ENCODE peak calls at places on chromosomes 12 and 14, in seven cellular contexts. F is lower lobe of right lung; E is kidney; A is GM23248; Z is CD8-positive, alpha-beta memory T cell; R is K562; C is dorsolateral prefrontal cortex. V is an unnamed sample.

GRCh38 chr12:50394469-50395029 is 1.9 kb downstream of the FAM186A start:
- DNase-seq in F (no peak), A (peak), Z (no peak), E (no peak), C (no peak), R (no peak), V (no peak)

GRCh38 chr12:58148405-58148804 is 207.0 kb downstream of the ATP23 start:
- DNase-seq in R (no peak), A (peak), Z (no peak), C (no peak), E (no peak), F (no peak), V (peak)

GRCh38 chr12:50725011-50725899 is 38.6 kb upstream of the ATF1 start:
- DNase-seq in C (no peak), F (no peak), A (no peak), E (no peak), R (no peak), Z (no peak), V (peak)

GRCh38 chr12:117105902-117106301 is 6.7 kb upstream of the TESC start:
- DNase-seq in A (no peak), E (no peak), R (no peak), C (no peak), F (no peak), Z (peak), V (no peak)

GRCh38 chr14:85087201-85087600 is 442.7 kb upstream of the FLRT2 start:
- DNase-seq in A (peak), C (no peak), R (no peak), F (no peak), Z (no peak), E (no peak), V (peak)

GRCh38 chr14:75577090-75577489 is 1.3 kb upstream of the FLVCR2 start:
- DNase-seq in Z (no peak), A (no peak), C (no peak), E (no peak), R (no peak), F (no peak), V (no peak)

GRCh38 chr14:45251912-45252311 is 1.1 kb downstream of the MIS18BP1 start:
- DNase-seq in E (no peak), F (no peak), Z (no peak), R (peak), A (peak), C (no peak), V (peak)

GRCh38 chr12:113162102-113163029 is 12.8 kb downstream of the CFAP73 start:
- DNase-seq in A (peak), R (peak), C (no peak), E (no peak), Z (no peak), F (no peak), V (peak)

GRCh38 chr12:117679776-117680175 is 289.0 kb downstream of the KSR2 start:
- DNase-seq in R (no peak), C (no peak), A (peak), Z (no peak), F (no peak), E (no peak), V (no peak)

GRCh38 chr14:102262894-102263462 is 42.0 kb downstream of the MOK start:
- DNase-seq in E (no peak), Z (no peak), F (no peak), R (no peak), C (no peak), A (peak), V (peak)
- H3K27ac ChIP-seq in E (no peak), Z (no peak), F (no peak), R (no peak), C (no peak), A (peak), V (peak)

DNA sequence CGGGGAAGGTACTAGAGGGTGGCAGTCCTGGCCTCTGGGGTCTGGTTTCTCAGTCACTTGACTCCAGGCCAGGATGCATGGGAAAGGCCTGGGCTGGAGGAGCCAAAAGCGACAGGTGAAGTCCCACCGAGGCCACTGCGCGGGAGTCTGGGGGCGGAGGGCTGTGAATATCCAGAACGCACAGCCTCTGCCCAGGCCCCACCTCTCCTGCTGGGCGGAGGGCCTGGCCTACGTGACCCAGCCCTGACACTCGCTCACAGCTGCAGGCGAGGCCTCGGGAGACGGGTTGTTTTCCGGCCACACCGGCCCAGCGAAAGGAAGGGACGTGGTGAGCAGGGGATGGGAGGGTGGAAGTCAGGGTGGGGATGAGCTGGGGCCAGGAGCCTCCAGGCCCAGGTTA is 91.2 kb downstream of the RFLNA start:
- DNase-seq in Z (no peak), R (no peak), C (no peak), A (peak), F (no peak), E (no peak), V (no peak)
- H3K27ac ChIP-seq in Z (no peak), R (no peak), C (peak), A (peak), F (peak), E (peak), V (peak)

GRCh38 chr12:75349946-75350345 is 15.5 kb downstream of the GLIPR1L1 start:
- DNase-seq in Z (no peak), E (peak), F (no peak), A (no peak), C (no peak), R (no peak), V (no peak)
- H3K27ac ChIP-seq in Z (no peak), E (no peak), F (no peak), A (no peak), C (no peak), R (no peak), V (no peak)

DNA sequence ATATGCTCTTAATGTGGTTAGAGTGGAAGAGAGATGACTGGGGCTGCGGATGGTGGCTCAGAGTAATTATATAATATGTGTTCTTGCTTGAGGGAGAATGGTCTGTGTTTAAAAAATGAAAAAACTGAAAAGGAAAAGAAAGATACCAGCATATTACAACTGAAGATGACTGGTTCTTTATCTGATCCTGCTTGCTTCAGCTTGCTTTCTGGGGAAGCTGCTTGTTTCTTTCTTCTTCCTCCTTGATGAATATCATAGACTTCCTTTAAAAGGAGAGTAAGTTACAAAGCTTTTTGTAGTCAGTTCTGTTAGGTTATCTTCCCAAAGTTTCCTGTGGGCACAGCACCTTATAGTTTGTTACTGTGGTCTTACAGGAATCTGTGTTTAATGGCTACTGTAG is 210.9 kb downstream of the ERC1 start:
- DNase-seq in F (no peak), E (no peak), C (no peak), A (no peak), R (no peak), Z (no peak), V (no peak)
- H3K27ac ChIP-seq in F (peak), E (no peak), C (no peak), A (no peak), R (peak), Z (peak), V (no peak)

GRCh38 chr14:32007755-32008374 is 69.2 kb upstream of the ARHGAP5 start:
- DNase-seq in A (no peak), E (no peak), C (no peak), F (no peak), R (no peak), Z (no peak), V (no peak)

GRCh38 chr14:32008602-32009193 is 68.4 kb upstream of the ARHGAP5 start:
- DNase-seq in F (no peak), C (no peak), A (no peak), R (no peak), Z (no peak), E (no peak), V (no peak)

GRCh38 chr14:32004300-32004699 is 72.8 kb upstream of the ARHGAP5 start:
- DNase-seq in Z (no peak), R (no peak), C (no peak), A (peak), E (no peak), F (no peak), V (no peak)

GRCh38 chr14:32009221-32009620 is 67.9 kb upstream of the ARHGAP5 start:
- DNase-seq in C (no peak), E (no peak), Z (no peak), R (no peak), A (no peak), F (no peak), V (no peak)

GRCh38 chr14:32006267-32007110 is 70.6 kb upstream of the ARHGAP5 start:
- DNase-seq in A (no peak), R (no peak), Z (no peak), C (no peak), E (no peak), F (no peak), V (peak)
- H3K27ac ChIP-seq in A (no peak), R (no peak), Z (no peak), C (no peak), E (peak), F (no peak), V (no peak)

GRCh38 chr14:90445011-90445410 is 48.2 kb downstream of the CALM1 start:
- DNase-seq in E (no peak), A (no peak), C (no peak), F (no peak), Z (no peak), R (peak), V (no peak)

GRCh38 chr14:90447720-90448497 is 51.1 kb downstream of the CALM1 start:
- DNase-seq in C (no peak), E (no peak), R (peak), A (no peak), Z (no peak), F (no peak), V (no peak)

GRCh38 chr14:90443161-90444076 is 46.6 kb downstream of the CALM1 start:
- DNase-seq in C (no peak), F (no peak), E (no peak), R (no peak), A (no peak), Z (no peak), V (no peak)

GRCh38 chr14:90444077-90444696 is 47.4 kb downstream of the CALM1 start:
- DNase-seq in R (no peak), A (peak), E (peak), F (peak), C (no peak), Z (no peak), V (no peak)

GRCh38 chr14:90446405-90446804 is 49.6 kb downstream of the CALM1 start:
- DNase-seq in R (no peak), C (no peak), F (no peak), A (no peak), Z (no peak), E (no peak), V (no peak)
- H3K27ac ChIP-seq in R (no peak), C (no peak), F (no peak), A (no peak), Z (no peak), E (no peak), V (no peak)

DNA sequence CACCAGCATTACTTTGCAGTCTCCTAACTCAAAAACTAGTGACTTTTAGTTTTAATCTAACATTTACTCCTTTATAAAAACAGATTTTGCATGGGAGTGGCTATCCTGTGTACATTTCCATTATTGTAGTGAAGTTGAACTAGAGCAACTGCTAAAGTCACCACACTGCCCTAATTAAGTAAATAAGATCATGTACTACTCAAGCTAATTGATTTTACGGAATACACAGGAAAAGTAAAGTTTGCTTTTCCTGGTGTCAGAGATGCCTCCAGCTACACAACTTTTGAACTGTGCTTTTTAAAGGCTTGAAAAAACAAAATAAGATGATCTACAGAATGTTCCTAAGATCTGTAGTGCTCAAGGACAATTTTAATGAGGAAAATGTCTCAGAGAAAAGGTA is 50.4 kb upstream of the ATP2A2 start:
- DNase-seq in E (no peak), R (no peak), A (no peak), Z (no peak), F (no peak), C (no peak), V (no peak)
- H3K27ac ChIP-seq in E (no peak), R (no peak), A (no peak), Z (no peak), F (no peak), C (peak), V (no peak)

V was measured in IMR-90.